ENCODE peak calls at places on chromosomes 4 and X, in five cellular contexts. N, F, I, A and L are unnamed samples.

GRCh38 chr4:63492515-63492914 is 916.7 kb downstream of the TECRL start:
- DNase-seq in N (no peak), F (no peak), I (no peak), A (no peak), L (no peak)

GRCh38 chr4:1090465-1091440 is 22.6 kb downstream of the RNF212 start:
- DNase-seq in N (no peak), F (no peak), I (no peak), A (peak), L (no peak)

GRCh38 chr4:176360446-176360845 is 40.7 kb downstream of the SPCS3 start:
- DNase-seq in N (peak), F (no peak), I (no peak), A (no peak), L (no peak)

GRCh38 chr4:13092702-13093101 is 391.4 kb downstream of the RAB28 start:
- DNase-seq in N (no peak), F (no peak), I (peak), A (no peak), L (no peak)

GRCh38 chr4:134906404-134907023 is 704.9 kb upstream of the PABPC4L start:
- DNase-seq in N (peak), F (peak), I (peak), A (peak), L (no peak)

GRCh38 chr4:136424052-136424451 is 1108.2 kb downstream of the PCDH18 start:
- DNase-seq in N (no peak), F (no peak), I (no peak), A (no peak), L (no peak)

GRCh38 chr4:185859106-185859505 is 47.1 kb upstream of the SORBS2 start:
- DNase-seq in N (peak), F (no peak), I (peak), A (no peak), L (no peak)

GRCh38 chr4:73311428-73311827 is 52.8 kb upstream of the ANKRD17 start:
- DNase-seq in N (peak), F (no peak), I (peak), A (no peak), L (peak)

GRCh38 chr4:73869130-73870055 is at the start of gene CXCL1:
- DNase-seq in N (peak), F (peak), I (peak), A (peak), L (no peak)

GRCh38 chr4:176964116-176964691 is 171.5 kb upstream of the VEGFC start:
- DNase-seq in N (peak), F (peak), I (no peak), A (peak), L (no peak)

GRCh38 chr4:176790398-176790797 is 2.3 kb downstream of the VEGFC start:
- DNase-seq in N (peak), F (no peak), I (no peak), A (no peak), L (no peak)

GRCh38 chr4:2253160-2254084 is 8.5 kb downstream of the MXD4 start:
- DNase-seq in N (no peak), F (peak), I (no peak), A (no peak), L (no peak)

GRCh38 chr4:89619230-89619962 is 217.6 kb downstream of the SNCA start:
- DNase-seq in N (no peak), F (peak), I (no peak), A (no peak), L (no peak)

GRCh38 chrX:10636337-10636736 is 16.0 kb upstream of the MID1 start:
- DNase-seq in N (peak), F (no peak), I (peak), A (peak), L (no peak)

GRCh38 chr4:78552398-78553396 is 1.1 kb downstream of the ANXA3 start:
- DNase-seq in N (peak), F (no peak), I (peak), A (peak), L (no peak)

GRCh38 chr4:26568446-26568994 is 15.4 kb upstream of the TBC1D19 start:
- DNase-seq in N (peak), F (no peak), I (peak), A (no peak), L (no peak)

GRCh38 chrX:119981286-119982070 is 37.9 kb upstream of the NKAP start:
- DNase-seq in N (peak), F (peak), I (peak), A (peak), L (peak)

GRCh38 chr4:15912961-15913630 is 25.4 kb downstream of the FGFBP1 start:
- DNase-seq in N (peak), F (no peak), I (peak), A (no peak), L (no peak)

GRCh38 chr4:150212927-150213326 is 134.7 kb downstream of the DCLK2 start:
- DNase-seq in N (no peak), F (no peak), I (no peak), A (no peak), L (no peak)

GRCh38 chr4:89755210-89755609 is 81.8 kb downstream of the SNCA start:
- DNase-seq in N (no peak), F (no peak), I (peak), A (no peak), L (no peak)

GRCh38 chrX:39907964-39908616 is 189.7 kb downstream of the BCOR start:
- DNase-seq in N (peak), F (no peak), I (peak), A (peak), L (no peak)

GRCh38 chr4:120555058-120555457 is 367.5 kb downstream of the PRDM5 start:
- DNase-seq in N (no peak), F (no peak), I (no peak), A (no peak), L (no peak)

GRCh38 chrX:9912341-9912740 is 54.8 kb upstream of the CLDN34 start:
- DNase-seq in N (peak), F (no peak), I (peak), A (peak), L (no peak)

GRCh38 chr4:13865871-13866669 is 238.5 kb upstream of the BOD1L1 start:
- DNase-seq in N (peak), F (no peak), I (peak), A (no peak), L (no peak)

GRCh38 chrX:16785247-16786138 is 773 bp upstream of the TXLNG start:
- DNase-seq in N (no peak), F (peak), I (no peak), A (no peak), L (no peak)

GRCh38 chr4:87053064-87053693 is 118.4 kb downstream of the AFF1 start:
- DNase-seq in N (no peak), F (no peak), I (no peak), A (no peak), L (no peak)
- TF ChIP-seq CTCF in N (no peak), F (no peak), I (no peak), A (no peak), L (no peak)

GRCh38 chr4:154743683-154744340 is at the start of gene LRAT:
- DNase-seq in N (no peak), F (no peak), I (no peak), A (peak), L (peak)
- TF ChIP-seq CTCF in N (no peak), F (no peak), I (no peak), A (peak), L (no peak)

GRCh38 chr4:189124149-189124758 is 816.4 kb upstream of the FRG1 start:
- DNase-seq in N (peak), F (no peak), I (peak), A (no peak), L (no peak)
- TF ChIP-seq CTCF in N (peak), F (peak), I (peak), A (peak), L (no peak)

GRCh38 chrX:68273887-68274286 is 159.4 kb downstream of the OPHN1 start:
- DNase-seq in N (peak), F (no peak), I (no peak), A (peak), L (no peak)
- TF ChIP-seq CTCF in N (no peak), F (no peak), I (no peak), A (peak), L (no peak)

GRCh38 chrX:54885740-54886139 is 34.9 kb upstream of the TRO start:
- DNase-seq in N (no peak), F (no peak), I (no peak), A (no peak), L (no peak)

GRCh38 chrX:54894159-54894558 is 26.5 kb upstream of the TRO start:
- DNase-seq in N (no peak), F (no peak), I (no peak), A (no peak), L (no peak)

DNA sequence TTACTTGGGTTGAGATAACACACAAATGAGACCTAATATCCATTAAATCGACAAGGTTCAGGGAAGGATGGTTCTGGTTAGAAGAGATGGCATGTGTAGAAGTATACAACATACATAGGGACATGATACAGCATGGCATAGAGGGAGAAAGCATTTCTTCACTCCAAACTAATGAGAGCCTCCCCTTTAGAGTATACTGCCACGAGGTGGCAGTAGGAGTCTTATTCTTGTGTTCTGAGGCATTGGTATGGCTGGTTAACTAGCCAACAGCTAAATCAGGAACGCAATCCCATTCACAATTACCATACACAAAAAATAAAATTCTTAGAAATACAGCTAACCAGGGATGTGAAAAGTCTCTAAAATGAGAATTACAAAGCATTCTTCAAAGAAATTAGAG is 29.1 kb upstream of the TRO start:
- DNase-seq in N (peak), F (peak), I (peak), A (no peak), L (peak)
- TF ChIP-seq CTCF in N (peak), F (peak), I (peak), A (peak), L (peak)

GRCh38 chrX:153460826-153461225 is 9.6 kb downstream of the HAUS7 start:
- DNase-seq in N (peak), F (peak), I (peak), A (peak), L (peak)
- TF ChIP-seq CTCF in N (peak), F (peak), I (peak), A (peak), L (peak)

GRCh38 chr4:83034630-83035494 is at the start of gene COPS4:
- DNase-seq in N (peak), F (peak), I (peak), A (peak), L (peak)
- TF ChIP-seq CTCF in N (peak), F (peak), I (peak), A (peak), L (no peak)

GRCh38 chr4:46648088-46648744 is 258.3 kb upstream of the GABRA2 start:
- DNase-seq in N (peak), F (peak), I (peak), A (peak), L (peak)
- TF ChIP-seq CTCF in N (peak), F (peak), I (peak), A (peak), L (peak)